ENCODE peak calls at places on chromosomes 3 and 15, in eight cellular contexts. X is activated T-helper 1 cell treated with anti-CD3 and anti-CD28 coated beads, Interleukin-2, amount 50 U/mL, for 16 hours; U is M059J; O is NCI-H774; L is H54; D is stimulated activated naive CD8-positive, alpha-beta T cell treated with anti-CD3 and anti-CD28 coated beads, Interleukin-15, amount 100 ng/mL, for 72 hours; B is Right ventricle myocardium superior; Y is fibroblast of lung. P is an unnamed sample.

GRCh38 chr3:67558429-67558828 is 96.0 kb downstream of the SUCLG2 start:
- DNase-seq in X (no peak), U (no peak), O (no peak), L (no peak), D (no peak), B (no peak), Y (peak; percentile 14), P (no peak)

GRCh38 chr15:22839046-22839705 is 710 bp downstream of the NIPA2 start:
- DNase-seq in X (no peak), U (peak; percentile 10), O (no peak), L (no peak), D (no peak), B (no peak), Y (peak; percentile 17), P (no peak)

GRCh38 chr3:69305011-69305410 is 80.9 kb downstream of the FRMD4B start:
- DNase-seq in X (no peak), U (peak; percentile 70), O (no peak), L (no peak), D (no peak), B (no peak), Y (peak; percentile 48), P (no peak)

GRCh38 chr3:23761440-23761896 is 44.3 kb upstream of the UBE2E1 start:
- DNase-seq in X (no peak), U (peak; percentile 56), O (no peak), L (peak; percentile 36), D (peak; percentile 21), B (no peak), Y (peak; percentile 27), P (peak; percentile 45)

GRCh38 chr15:59963925-59964324 is 40.2 kb upstream of the FOXB1 start:
- DNase-seq in X (no peak), U (no peak), O (no peak), L (no peak), D (no peak), B (no peak), Y (no peak), P (no peak)

GRCh38 chr15:31308185-31308639 is 18.4 kb upstream of the KLF13 start:
- DNase-seq in X (no peak), U (no peak), O (no peak), L (no peak), D (peak; percentile 10), B (no peak), Y (no peak), P (no peak)

GRCh38 chr3:44418549-44418948 is 58.9 kb downstream of the ZNF445 start:
- DNase-seq in X (no peak), U (no peak), O (no peak), L (no peak), D (no peak), B (no peak), Y (no peak), P (no peak)

GRCh38 chr3:102136183-102136582 is 286.9 kb downstream of the NFKBIZ start:
- DNase-seq in X (no peak), U (no peak), O (no peak), L (no peak), D (no peak), B (no peak), Y (no peak), P (no peak)

GRCh38 chr3:8500208-8500961 is 1.2 kb upstream of the LMCD1 start:
- DNase-seq in X (no peak), U (peak; percentile 61), O (no peak), L (no peak), D (no peak), B (no peak), Y (peak; percentile 89), P (peak; percentile 66)

GRCh38 chr15:71679223-71680078 is 130.9 kb upstream of the NR2E3 start:
- DNase-seq in X (no peak), U (no peak), O (no peak), L (no peak), D (no peak), B (no peak), Y (peak; percentile 67), P (peak; percentile 40)

GRCh38 chr3:30625541-30626438 is 19.4 kb downstream of the TGFBR2 start:
- DNase-seq in X (no peak), U (peak; percentile 95), O (no peak), L (peak; percentile 17), D (no peak), B (no peak), Y (peak; percentile 92), P (no peak)

GRCh38 chr15:61195116-61196002 is 33.7 kb downstream of the RORA start:
- DNase-seq in X (no peak), U (peak; percentile 45), O (peak; percentile 0), L (peak; percentile 7), D (no peak), B (no peak), Y (peak; percentile 29), P (peak; percentile 38)

GRCh38 chr3:13480340-13481318 is 523 bp downstream of the HDAC11 start:
- DNase-seq in X (no peak), U (no peak), O (no peak), L (peak; percentile 36), D (peak; percentile 44), B (peak; percentile 56), Y (peak; percentile 22), P (no peak)

GRCh38 chr3:149898771-149899170 is 71.9 kb downstream of the PFN2 start:
- DNase-seq in X (no peak), U (peak; percentile 78), O (no peak), L (no peak), D (no peak), B (no peak), Y (peak; percentile 89), P (peak; percentile 86)

GRCh38 chr3:53821631-53822068 is 24.6 kb downstream of the CHDH start:
- DNase-seq in X (no peak), U (peak; percentile 24), O (no peak), L (peak; percentile 37), D (no peak), B (no peak), Y (peak; percentile 24), P (no peak)

GRCh38 chr3:193499152-193499551 is 55.5 kb downstream of the ATP13A4 start:
- DNase-seq in X (no peak), U (no peak), O (no peak), L (no peak), D (no peak), B (no peak), Y (no peak), P (no peak)

GRCh38 chr15:31261266-31262142 is 65.1 kb upstream of the KLF13 start:
- DNase-seq in X (no peak), U (no peak), O (no peak), L (no peak), D (no peak), B (no peak), Y (no peak), P (no peak)

GRCh38 chr15:80580107-80580506 is 115.0 kb upstream of the ABHD17C start:
- DNase-seq in X (no peak), U (peak; percentile 97), O (no peak), L (peak; percentile 27), D (no peak), B (no peak), Y (peak; percentile 82), P (peak; percentile 83)

P was measured in brain microvascular endothelial cell.